ENCODE peak calls at places on chromosomes 4 and X, in four cellular contexts. One of them, this sample, is unnamed.
A peak's percentile ranks its signal among the peaks of the same experiment; 100 is the strongest.

GRCh38 chrX:119654112-119654531 is 38.8 kb downstream of the SEPTIN6 start:
- DNase-seq in HCT116: no peak
- DNase-seq in K562: no peak
- DNase-seq in HepG2: no peak
- DNase-seq in this sample: no peak

GRCh38 chr4:146329042-146329716 is 114.8 kb downstream of the REELD1 start:
- DNase-seq in HCT116: no peak
- DNase-seq in K562: no peak
- DNase-seq in HepG2: no peak
- DNase-seq in this sample: peak; percentile 27

GRCh38 chr4:66972087-66972486 is 573.2 kb downstream of the CENPC start:
- DNase-seq in HCT116: no peak
- DNase-seq in K562: no peak
- DNase-seq in HepG2: no peak
- DNase-seq in this sample: no peak

GRCh38 chr4:71126719-71127118 is 133.3 kb downstream of the DCK start:
- DNase-seq in HCT116: peak; percentile 8
- DNase-seq in K562: no peak
- DNase-seq in HepG2: peak; percentile 38
- DNase-seq in this sample: no peak

GRCh38 chr4:181870326-181870725 is 372.9 kb upstream of the TENM3 start:
- DNase-seq in HCT116: no peak
- DNase-seq in K562: no peak
- DNase-seq in HepG2: no peak
- DNase-seq in this sample: no peak

GRCh38 chr4:7630559-7631287 is 196.0 kb upstream of the PSAPL1 start:
- DNase-seq in HCT116: peak; percentile 33
- DNase-seq in K562: no peak
- DNase-seq in HepG2: peak; percentile 79
- DNase-seq in this sample: peak; percentile 53

GRCh38 chr4:171812377-171813194 is 618 bp upstream of the GALNTL6 start:
- DNase-seq in HCT116: no peak
- DNase-seq in K562: no peak
- DNase-seq in HepG2: no peak
- DNase-seq in this sample: no peak

GRCh38 chr4:25144870-25145481 is 15.3 kb downstream of the SEPSECS start:
- DNase-seq in HCT116: peak; percentile 24
- DNase-seq in K562: peak; percentile 27
- DNase-seq in HepG2: no peak
- DNase-seq in this sample: no peak

DNA sequence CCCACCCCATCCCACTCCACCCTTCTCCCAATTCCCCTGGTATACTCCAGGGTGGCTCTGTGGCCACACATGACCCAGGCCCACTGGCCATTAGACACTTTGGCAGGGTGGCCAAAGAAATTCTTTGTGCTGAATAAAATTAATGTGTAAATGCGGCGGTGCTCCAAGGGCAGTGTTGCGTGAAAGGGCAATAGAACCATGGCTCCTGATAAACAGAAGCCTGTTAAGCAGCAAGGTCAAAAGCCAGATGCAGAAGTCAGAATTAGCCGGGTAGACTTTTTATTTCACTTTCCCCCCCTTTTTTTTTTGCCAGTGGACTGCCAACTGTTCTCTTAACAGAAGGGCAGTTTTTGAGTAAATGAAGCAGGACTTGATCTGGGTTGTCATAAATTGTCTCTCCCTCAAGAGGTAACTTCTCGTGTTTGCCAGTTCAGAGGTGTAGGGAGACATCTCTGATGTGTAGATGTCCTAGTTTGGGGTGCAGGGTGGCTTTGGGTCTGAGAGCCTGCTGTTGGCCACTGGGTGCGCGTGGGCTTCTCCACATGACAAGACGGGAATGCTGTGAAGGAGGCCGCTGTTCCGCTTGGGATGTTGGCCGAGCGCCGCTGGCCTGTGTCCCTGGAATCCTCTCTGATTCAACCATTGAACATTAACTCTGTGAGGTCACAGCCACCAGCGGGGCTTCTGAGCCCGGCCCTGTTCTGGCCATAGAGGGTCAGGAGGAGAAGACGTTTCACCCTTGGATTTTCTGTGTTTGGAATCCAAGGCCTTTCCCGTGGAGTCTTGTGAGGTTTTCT is 139.5 kb downstream of the TBL1X start:
- DNase-seq in HCT116: no peak
- DNase-seq in K562: no peak
- DNase-seq in HepG2: no peak
- DNase-seq in this sample: no peak
- TF ChIP-seq TCF7L2 in HCT116: no peak
- TF ChIP-seq TCF7L2 in K562: no peak
- TF ChIP-seq TCF7L2 in HepG2: no peak
- TF ChIP-seq TCF7L2 in this sample: no peak

GRCh38 chr4:40311811-40312346 is 23.3 kb upstream of the CHRNA9 start:
- DNase-seq in HCT116: no peak
- DNase-seq in K562: peak; percentile 84
- DNase-seq in HepG2: no peak
- DNase-seq in this sample: no peak

GRCh38 chr4:40314951-40315350 is 20.2 kb upstream of the CHRNA9 start:
- DNase-seq in HCT116: no peak
- DNase-seq in K562: no peak
- DNase-seq in HepG2: no peak
- DNase-seq in this sample: peak; percentile 52

GRCh38 chr4:40316782-40317635 is 18.1 kb upstream of the CHRNA9 start:
- DNase-seq in HCT116: peak; percentile 80
- DNase-seq in K562: peak; percentile 65
- DNase-seq in HepG2: peak; percentile 47
- DNase-seq in this sample: peak; percentile 88

GRCh38 chr4:40317921-40318658 is 17.0 kb upstream of the CHRNA9 start:
- DNase-seq in HCT116: no peak
- DNase-seq in K562: no peak
- DNase-seq in HepG2: no peak
- DNase-seq in this sample: no peak

GRCh38 chr4:40316333-40316781 is 18.8 kb upstream of the CHRNA9 start:
- DNase-seq in HCT116: no peak
- DNase-seq in K562: no peak
- DNase-seq in HepG2: no peak
- DNase-seq in this sample: no peak
- TF ChIP-seq POLR2AphosphoS5 in HCT116: no peak
- TF ChIP-seq POLR2AphosphoS5 in K562: no peak
- TF ChIP-seq POLR2AphosphoS5 in HepG2: no peak
- TF ChIP-seq POLR2AphosphoS5 in this sample: no peak

GRCh38 chr4:123593655-123594054 is 197.1 kb downstream of the SPRY1 start:
- DNase-seq in HCT116: no peak
- DNase-seq in K562: no peak
- DNase-seq in HepG2: no peak
- DNase-seq in this sample: no peak
- TF ChIP-seq TCF7L2 in HCT116: no peak
- TF ChIP-seq TCF7L2 in K562: no peak
- TF ChIP-seq TCF7L2 in HepG2: no peak
- TF ChIP-seq TCF7L2 in this sample: no peak

DNA sequence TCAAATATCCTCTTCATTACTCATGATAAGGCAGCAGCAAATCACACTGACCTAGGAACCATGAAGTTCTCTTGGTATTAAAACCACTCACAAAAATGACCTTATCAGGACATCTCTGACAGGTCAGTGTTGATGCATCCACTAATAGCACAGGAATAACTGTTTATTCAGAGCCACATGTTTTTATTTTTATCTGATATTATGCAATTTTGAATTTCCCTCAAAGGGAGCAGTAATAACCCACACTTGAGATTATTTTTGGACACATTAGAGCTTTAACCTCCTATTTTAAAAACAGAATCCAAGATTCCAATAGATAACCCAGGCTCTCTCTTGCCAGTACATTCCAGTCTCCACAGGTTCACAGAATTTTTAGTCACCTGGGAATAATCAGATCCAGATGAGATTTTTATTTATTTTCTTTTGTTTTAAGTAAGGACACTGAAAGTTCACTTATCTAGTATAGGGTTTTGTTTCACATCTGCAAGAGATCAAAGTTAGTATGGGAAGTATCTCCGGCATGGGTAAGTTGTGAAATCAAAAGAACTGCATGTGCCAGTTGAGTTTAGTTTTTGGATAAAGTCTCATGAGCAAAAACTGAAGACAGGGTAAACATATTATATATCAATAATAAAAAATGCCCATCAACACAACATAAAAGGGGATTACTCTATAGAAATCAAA is 36.3 kb upstream of the MYOZ2 start:
- DNase-seq in HCT116: no peak
- DNase-seq in K562: no peak
- DNase-seq in HepG2: no peak
- DNase-seq in this sample: no peak
- TF ChIP-seq POLR2AphosphoS5 in HCT116: no peak
- TF ChIP-seq POLR2AphosphoS5 in K562: no peak
- TF ChIP-seq POLR2AphosphoS5 in HepG2: no peak
- TF ChIP-seq POLR2AphosphoS5 in this sample: no peak

GRCh38 chrX:18146009-18146408 is 74.7 kb downstream of the BEND2 start:
- DNase-seq in HCT116: no peak
- DNase-seq in K562: no peak
- DNase-seq in HepG2: no peak
- DNase-seq in this sample: no peak
- TF ChIP-seq TCF7L2 in HCT116: no peak
- TF ChIP-seq TCF7L2 in K562: no peak
- TF ChIP-seq TCF7L2 in HepG2: no peak
- TF ChIP-seq TCF7L2 in this sample: no peak

This sample was measured in Panc1.